ENCODE peak calls at places on chromosome 4, in seven cellular contexts. J is left cardiac atrium, X is Ammon's horn, W is HCEC 1CT, O is Kasumi-1, S is NB4, R is GM23338. Y is an unnamed sample.

GRCh38 chr4:87489678-87490077 is 39.5 kb downstream of the SPARCL1 start:
- DNase-seq in J (no peak), X (no peak), W (no peak), O (no peak), S (no peak), R (no peak), Y (no peak)

GRCh38 chr4:127844605-127845116 is 36.0 kb upstream of the PLK4 start:
- DNase-seq in J (no peak), X (no peak), W (no peak), O (no peak), S (no peak), R (no peak), Y (no peak)

GRCh38 chr4:52037730-52038108 is 380 bp downstream of the SGCB start:
- DNase-seq in J (peak; percentile 36), X (peak; percentile 61), W (peak; percentile 7), O (peak; percentile 28), S (no peak), R (peak; percentile 75), Y (no peak)

GRCh38 chr4:110501826-110502225 is 25.9 kb downstream of the ENPEP start:
- DNase-seq in J (no peak), X (no peak), W (no peak), O (no peak), S (no peak), R (no peak), Y (no peak)

GRCh38 chr4:69640289-69640688 is 847 bp upstream of the UGT2A2 start:
- DNase-seq in J (no peak), X (no peak), W (no peak), O (no peak), S (no peak), R (no peak), Y (no peak)

GRCh38 chr4:125483278-125483677 is 168.5 kb downstream of the FAT4 start:
- DNase-seq in J (no peak), X (no peak), W (no peak), O (no peak), S (no peak), R (no peak), Y (no peak)

GRCh38 chr4:165077034-165077578 is 23.4 kb downstream of the TRIM75 start:
- DNase-seq in J (no peak), X (no peak), W (no peak), O (no peak), S (no peak), R (no peak), Y (no peak)

GRCh38 chr4:9898596-9899345 is 117.3 kb downstream of the DRD5 start:
- DNase-seq in J (peak; percentile 77), X (peak; percentile 39), W (no peak), O (peak; percentile 15), S (peak; percentile 48), R (peak; percentile 91), Y (no peak)

Y was measured in PC-9.